ENCODE peak calls at places on chromosome 14, in six cellular contexts. C, T, W, N, F and R are unnamed samples.

GRCh38 chr14:32939254-32940065 is 781 bp downstream of the NPAS3 start:
- DNase-seq in W (peak), T (no peak), F (peak), N (peak), C (no peak), R (peak)

GRCh38 chr14:104933721-104934379 is 9.2 kb downstream of the PLD4 start:
- DNase-seq in T (no peak), C (no peak), F (peak), N (no peak), W (no peak), R (no peak)

GRCh38 chr14:24077086-24077485 is 5.7 kb downstream of the CPNE6 start:
- DNase-seq in C (no peak), T (no peak), F (no peak), N (no peak), W (no peak), R (no peak)

GRCh38 chr14:32078030-32078793 is 1.1 kb downstream of the ARHGAP5 start:
- DNase-seq in C (no peak), W (peak), F (no peak), T (no peak), N (peak), R (no peak)

GRCh38 chr14:78997811-78998210 is 827.6 kb downstream of the NRXN3 start:
- DNase-seq in C (no peak), F (no peak), N (peak), W (peak), T (no peak), R (no peak)

GRCh38 chr14:104297721-104298401 is 159.5 kb downstream of the KIF26A start:
- DNase-seq in C (no peak), F (no peak), T (no peak), N (no peak), W (no peak), R (no peak)

GRCh38 chr14:68384881-68385280 is 408.0 kb downstream of the ZFP36L1 start:
- DNase-seq in C (no peak), T (no peak), W (no peak), N (no peak), F (no peak), R (no peak)

GRCh38 chr14:32564591-32564990 is 235.5 kb downstream of the AKAP6 start:
- DNase-seq in W (no peak), C (no peak), T (no peak), F (no peak), N (no peak), R (no peak)

GRCh38 chr14:87170179-87170578 is 822.8 kb downstream of the GALC start:
- DNase-seq in C (no peak), F (no peak), N (no peak), W (no peak), T (no peak), R (no peak)

GRCh38 chr14:98926151-98926550 is 345.8 kb downstream of the BCL11B start:
- DNase-seq in F (no peak), T (no peak), C (no peak), N (no peak), W (peak), R (peak)

GRCh38 chr14:94128216-94128839 is 1.1 kb downstream of the IFI27L2 start:
- DNase-seq in F (no peak), T (no peak), C (no peak), W (no peak), N (no peak), R (no peak)

GRCh38 chr14:104971447-104972240 is 6.5 kb downstream of the AHNAK2 start:
- DNase-seq in W (no peak), N (no peak), C (no peak), T (no peak), F (no peak), R (no peak)

GRCh38 chr14:95156765-95157194 is 549 bp downstream of the DICER1 start:
- DNase-seq in C (no peak), N (peak), F (no peak), T (no peak), W (peak), R (peak)

GRCh38 chr14:90114554-90114953 is 52.8 kb downstream of the KCNK13 start:
- DNase-seq in W (peak), N (no peak), C (no peak), T (no peak), F (no peak), R (no peak)

GRCh38 chr14:64755661-64756265 is 51.5 kb downstream of the PLEKHG3 start:
- DNase-seq in C (peak), T (no peak), W (peak), F (no peak), N (peak), R (peak)

GRCh38 chr14:23441076-23441475 is 5.6 kb upstream of the MYH7 start:
- DNase-seq in F (no peak), T (no peak), N (peak), W (no peak), C (no peak), R (no peak)

GRCh38 chr14:24071836-24072420 is 566 bp downstream of the CPNE6 start:
- DNase-seq in C (no peak), F (no peak), N (no peak), W (no peak), T (no peak), R (no peak)

GRCh38 chr14:60856113-60856512 is 121.6 kb downstream of the MNAT1 start:
- DNase-seq in T (no peak), N (no peak), C (no peak), F (no peak), W (no peak), R (no peak)

GRCh38 chr14:34699873-34700621 is 14.3 kb downstream of the CFL2 start:
- DNase-seq in N (peak), F (no peak), C (no peak), T (peak), W (peak), R (no peak)

GRCh38 chr14:102902523-102903247 is 19.8 kb upstream of the AMN start:
- DNase-seq in N (no peak), F (no peak), C (no peak), W (no peak), T (no peak), R (no peak)

GRCh38 chr14:91866061-91866460 is 1.3 kb downstream of the TC2N start:
- DNase-seq in C (no peak), F (no peak), T (no peak), W (peak), N (no peak), R (peak)

GRCh38 chr14:23153891-23154796 is 29.3 kb downstream of the SLC7A8 start:
- DNase-seq in C (no peak), N (peak), F (peak), T (no peak), W (peak), R (peak)

GRCh38 chr14:33432407-33433023 is 493.8 kb downstream of the NPAS3 start:
- DNase-seq in W (peak), F (no peak), C (no peak), N (peak), T (no peak), R (peak)

GRCh38 chr14:89748004-89748403 is 206.5 kb downstream of the EFCAB11 start:
- DNase-seq in F (no peak), W (no peak), N (peak), T (no peak), C (no peak), R (peak)

GRCh38 chr14:37198273-37198598 is 499 bp downstream of the MIPOL1 start:
- DNase-seq in W (no peak), N (no peak), F (no peak), T (no peak), C (no peak), R (no peak)

GRCh38 chr14:79576434-79576833 is 634.9 kb downstream of the DIO2 start:
- DNase-seq in W (no peak), C (no peak), T (no peak), F (no peak), N (peak), R (no peak)

GRCh38 chr14:61326847-61327246 is 5.5 kb downstream of the PRKCH start:
- DNase-seq in W (peak), T (no peak), C (no peak), F (peak), N (peak), R (no peak)

GRCh38 chr14:105485720-105486332 is 860 bp upstream of the CRIP1 start:
- DNase-seq in T (no peak), W (no peak), C (no peak), N (no peak), F (no peak), R (peak)

DNA sequence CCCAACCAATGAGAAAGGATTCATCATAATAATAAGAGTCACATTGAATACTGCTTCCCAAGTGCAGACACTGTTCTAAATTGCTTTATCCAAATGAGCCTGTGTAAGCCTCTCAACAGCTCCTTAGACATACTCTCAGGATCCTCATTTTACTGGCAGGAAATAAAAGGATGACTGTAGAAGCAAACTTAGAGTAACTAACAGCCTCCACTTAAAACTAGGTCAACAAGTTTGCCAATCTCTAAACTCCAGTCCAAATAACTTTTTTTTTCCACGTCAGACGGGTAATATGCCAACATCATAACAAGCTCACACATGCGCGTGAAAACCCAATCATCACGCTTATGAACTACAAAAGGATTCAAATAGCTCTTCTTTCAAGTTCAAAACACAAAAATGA is 15.3 kb upstream of the DPF3 start:
- DNase-seq in N (peak), T (no peak), F (no peak), C (no peak), W (no peak), R (no peak)
- TF ChIP-seq CTCF in N (no peak), T (no peak), F (no peak), C (no peak), W (no peak), R (no peak)

GRCh38 chr14:96284430-96284829 is 28.4 kb downstream of the BDKRB1 start:
- DNase-seq in T (no peak), F (no peak), N (no peak), W (no peak), C (no peak), R (no peak)

GRCh38 chr14:96284008-96284407 is 28.0 kb downstream of the BDKRB1 start:
- DNase-seq in F (no peak), C (no peak), T (no peak), W (no peak), N (no peak), R (no peak)

GRCh38 chr14:96280104-96280503 is 24.1 kb downstream of the BDKRB1 start:
- DNase-seq in T (no peak), F (no peak), W (no peak), N (no peak), C (no peak), R (no peak)

GRCh38 chr14:96279564-96279963 is 23.6 kb downstream of the BDKRB1 start:
- DNase-seq in N (no peak), F (no peak), W (no peak), T (no peak), C (no peak), R (no peak)

DNA sequence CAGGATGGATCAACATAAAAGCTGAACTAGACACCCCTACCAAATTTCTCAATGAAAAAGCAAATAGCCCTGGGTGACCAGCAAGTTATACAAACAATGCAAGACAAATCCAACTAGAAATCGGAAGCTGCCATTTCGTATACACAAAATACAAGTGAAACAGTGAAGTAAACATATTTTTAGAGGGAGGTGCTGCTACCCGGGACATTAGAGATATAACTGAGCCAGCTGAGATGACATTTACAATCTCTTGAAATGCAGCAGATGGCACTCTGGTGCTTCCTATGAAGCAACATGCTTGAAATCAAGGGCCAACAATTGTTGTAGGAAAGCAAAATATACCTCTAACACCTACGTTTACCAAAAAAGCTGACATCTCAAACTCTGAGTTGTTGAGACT is 25.5 kb downstream of the BDKRB1 start:
- DNase-seq in C (no peak), N (no peak), W (no peak), F (no peak), T (no peak), R (no peak)
- TF ChIP-seq CTCF in C (no peak), N (no peak), W (no peak), F (no peak), T (no peak), R (no peak)

DNA sequence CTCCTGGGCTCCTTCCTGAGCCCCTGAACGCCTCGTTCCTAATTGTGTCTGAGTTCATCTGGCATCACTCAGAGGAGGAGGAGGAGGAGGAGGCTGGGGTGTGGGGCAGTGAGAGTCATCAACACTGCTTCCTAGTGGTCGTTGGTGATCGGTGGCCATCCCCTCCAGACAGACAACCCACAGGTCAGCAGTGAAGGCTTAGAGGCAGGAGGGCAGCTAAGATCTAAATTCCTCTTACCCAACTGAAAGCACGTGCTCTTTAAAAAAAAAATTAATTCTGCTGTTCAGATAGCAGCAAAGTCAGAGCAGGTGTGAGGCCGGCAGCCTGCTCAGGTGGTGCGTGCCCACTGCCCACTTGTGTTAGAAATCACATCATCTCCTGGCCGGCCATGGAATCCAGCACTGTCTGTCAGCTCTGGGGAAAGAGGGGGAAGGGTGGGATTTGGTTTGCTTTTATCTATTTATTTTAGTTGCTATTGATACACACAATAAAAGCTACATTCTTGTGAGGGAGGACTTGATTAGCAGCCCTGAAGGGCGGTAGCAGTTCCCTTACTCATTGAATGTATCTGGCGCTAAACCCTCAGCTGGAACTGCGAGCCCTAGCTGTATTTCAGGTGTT is 46.6 kb downstream of the PPP2R5C start:
- DNase-seq in C (no peak), N (peak), W (no peak), T (no peak), F (no peak), R (no peak)
- TF ChIP-seq CTCF in C (no peak), N (peak), W (no peak), T (peak), F (no peak), R (no peak)

GRCh38 chr14:100303925-100304324 is 2.3 kb downstream of the SLC25A29 start:
- DNase-seq in T (no peak), N (no peak), W (no peak), C (no peak), F (no peak), R (peak)
- TF ChIP-seq CTCF in T (no peak), N (no peak), W (no peak), C (no peak), F (no peak), R (no peak)

GRCh38 chr14:58950555-58950954 is 237.9 kb upstream of the DAAM1 start:
- DNase-seq in F (no peak), N (no peak), C (no peak), W (no peak), T (no peak), R (no peak)

GRCh38 chr14:58944226-58944769 is 244.2 kb upstream of the DAAM1 start:
- DNase-seq in W (no peak), N (no peak), F (no peak), T (no peak), C (no peak), R (no peak)

GRCh38 chr14:58947156-58947555 is 241.3 kb upstream of the DAAM1 start:
- DNase-seq in T (no peak), C (no peak), W (no peak), N (no peak), F (no peak), R (no peak)

GRCh38 chr14:58944957-58945356 is 243.5 kb upstream of the DAAM1 start:
- DNase-seq in C (no peak), N (no peak), W (no peak), F (no peak), T (no peak), R (no peak)

GRCh38 chr14:58947816-58948440 is 240.5 kb upstream of the DAAM1 start:
- DNase-seq in T (no peak), F (no peak), N (peak), C (no peak), W (no peak), R (peak)
- TF ChIP-seq CTCF in T (no peak), F (no peak), N (peak), C (no peak), W (no peak), R (no peak)